ENCODE peak calls at places on chromosomes 4 and X, in five cellular contexts. W, K, L, Y and B are unnamed samples.

GRCh38 chr4:186347743-186348142 is 81.8 kb downstream of the F11 start:
- DNase-seq in Y (no peak), K (no peak), W (no peak), L (no peak), B (no peak)

GRCh38 chr4:148196168-148196567 is 246.0 kb downstream of the NR3C2 start:
- DNase-seq in L (no peak), K (no peak), W (no peak), Y (no peak), B (no peak)

GRCh38 chr4:40596522-40596921 is 33.1 kb downstream of the RBM47 start:
- DNase-seq in L (no peak), W (no peak), K (no peak), Y (no peak), B (no peak)

GRCh38 chr4:155692361-155692760 is 25.7 kb downstream of the GUCY1A1 start:
- DNase-seq in Y (no peak), K (no peak), W (no peak), L (no peak), B (no peak)

GRCh38 chr4:132169660-132170059 is 979.4 kb upstream of the PCDH10 start:
- DNase-seq in Y (no peak), K (no peak), L (no peak), W (no peak), B (no peak)

GRCh38 chrX:110944323-110944761 is 148.7 kb upstream of the CHRDL1 start:
- DNase-seq in L (no peak), K (no peak), Y (no peak), W (peak; percentile 27), B (no peak)

GRCh38 chrX:47198687-47199080 is 5.1 kb downstream of the UBA1 start:
- DNase-seq in Y (no peak), L (no peak), K (no peak), W (no peak), B (no peak)

GRCh38 chr4:8198206-8198905 is 734 bp upstream of the SH3TC1 start:
- DNase-seq in K (no peak), Y (no peak), L (peak; percentile 78), W (peak; percentile 62), B (peak; percentile 87)

GRCh38 chr4:55733874-55734437 is 85.6 kb upstream of the EXOC1L start:
- DNase-seq in W (peak; percentile 91), Y (peak; percentile 78), K (no peak), L (peak; percentile 93), B (peak; percentile 94)

GRCh38 chrX:13659057-13659456 is 6.1 kb downstream of the TCEANC start:
- DNase-seq in K (peak; percentile 7), W (no peak), L (peak; percentile 86), Y (no peak), B (peak; percentile 90)

GRCh38 chr4:184757810-184758209 is 23.9 kb upstream of the CENPU start:
- DNase-seq in W (no peak), K (no peak), Y (no peak), L (no peak), B (no peak)

GRCh38 chr4:74758521-74758920 is 35.8 kb downstream of the BTC start:
- DNase-seq in Y (no peak), W (no peak), L (no peak), K (no peak), B (no peak)

GRCh38 chr4:51842167-51842553 is 793 bp upstream of the DCUN1D4 start:
- DNase-seq in K (no peak), W (no peak), L (no peak), Y (no peak), B (no peak)

GRCh38 chr4:15990570-15991285 is 27.8 kb upstream of the FGFBP2 start:
- DNase-seq in L (no peak), W (no peak), Y (no peak), K (no peak), B (peak; percentile 9)

GRCh38 chr4:15986900-15987299 is 23.9 kb upstream of the FGFBP2 start:
- DNase-seq in K (no peak), L (no peak), W (no peak), Y (no peak), B (no peak)

GRCh38 chr4:15989431-15989830 is 26.5 kb upstream of the FGFBP2 start:
- DNase-seq in Y (no peak), L (no peak), K (no peak), W (no peak), B (no peak)

GRCh38 chr4:15982833-15983528 is 20.0 kb upstream of the FGFBP2 start:
- DNase-seq in L (peak; percentile 11), W (no peak), K (no peak), Y (no peak), B (peak; percentile 21)

DNA sequence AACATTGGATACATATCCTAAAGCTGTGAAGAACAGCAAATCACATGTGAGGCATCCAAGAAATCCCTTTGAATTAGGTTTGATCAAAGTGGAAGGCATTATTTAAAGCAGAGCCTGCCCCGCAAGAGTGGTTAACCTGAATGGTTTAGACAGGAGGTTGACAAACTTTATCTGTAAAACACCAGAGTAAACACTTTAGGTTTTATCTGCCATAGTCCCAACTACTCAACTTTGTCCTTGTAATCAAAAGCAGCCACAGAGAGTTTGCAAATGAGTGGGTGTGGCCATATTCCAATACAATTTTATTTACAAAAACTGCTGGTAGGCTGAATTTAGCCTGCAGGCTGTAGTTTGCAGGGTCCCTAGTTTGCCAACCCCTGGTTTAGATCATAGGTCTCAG is 25.2 kb upstream of the FGFBP2 start:
- DNase-seq in Y (no peak), K (no peak), L (no peak), W (no peak), B (no peak)
- H3K36me3 ChIP-seq in Y (no peaks in the 10 kb centered on the region), K (no peaks in the 10 kb centered on the region), L (no peaks in the 10 kb centered on the region), W (peaks cover 10% of the 10 kb centered on the region), B (no peaks in the 10 kb centered on the region)

DNA sequence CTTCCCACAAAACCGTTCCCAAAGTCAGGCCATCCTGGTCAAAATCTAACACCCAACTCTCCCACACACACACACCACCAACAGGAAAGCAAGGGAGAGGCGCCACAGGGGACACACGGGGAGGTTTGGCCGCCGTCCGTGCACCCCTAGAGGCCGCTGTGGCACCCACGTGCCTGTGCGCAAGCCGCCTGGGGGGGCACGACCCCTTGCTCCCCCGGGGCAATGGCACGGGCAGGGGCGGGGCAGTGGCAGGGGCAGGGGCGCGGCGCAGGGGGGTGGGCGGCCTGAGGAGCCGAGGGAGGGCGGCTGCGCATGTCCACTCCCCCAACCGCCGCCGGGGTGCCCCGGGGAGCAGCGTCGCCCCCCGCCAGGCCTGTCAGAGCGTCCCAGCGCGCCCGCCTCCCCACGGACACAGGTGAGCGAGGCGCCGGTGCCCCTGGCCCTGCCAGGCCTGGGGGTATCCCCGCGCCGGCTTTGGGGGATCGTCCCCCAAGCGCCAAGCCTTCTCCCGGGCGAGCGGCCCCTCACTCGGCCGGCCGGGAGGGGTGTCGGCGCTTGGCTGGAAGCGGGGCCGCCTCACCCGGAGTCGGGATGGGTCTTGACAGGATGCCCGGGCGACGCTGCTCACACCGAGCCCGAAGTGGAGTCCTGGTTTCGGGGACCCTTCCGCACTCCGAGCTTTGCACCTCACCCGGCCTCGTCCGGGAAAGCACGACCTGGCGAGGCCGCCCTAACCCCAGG is at the start of gene ERAS:
- DNase-seq in L (no peak), Y (no peak), K (no peak), W (no peak), B (no peak)
- H3K4me3 ChIP-seq in L (no peak within 1 kb of the TSS), Y (no peak within 1 kb of the TSS), K (no peak within 1 kb of the TSS), W (no peak within 1 kb of the TSS), B (no peak within 1 kb of the TSS)

GRCh38 chr4:163111588-163111987 is 55.1 kb downstream of the NAF1 start:
- DNase-seq in W (no peak), K (no peak), Y (no peak), L (no peak), B (peak; percentile 6)
- TF ChIP-seq CTCF in W (no peak), K (peak; percentile 51), Y (no peak), L (peak; percentile 21), B (peak; percentile 13)

GRCh38 chrX:124033821-124034220 is 72.3 kb downstream of the STAG2 start:
- DNase-seq in L (peak; percentile 39), K (no peak), Y (no peak), W (no peak), B (peak; percentile 22)

GRCh38 chrX:124035657-124036056 is 74.2 kb downstream of the STAG2 start:
- DNase-seq in Y (no peak), L (no peak), K (no peak), W (no peak), B (no peak)

GRCh38 chrX:124028177-124028576 is 66.7 kb downstream of the STAG2 start:
- DNase-seq in W (no peak), L (peak; percentile 16), Y (no peak), K (no peak), B (peak; percentile 61)

GRCh38 chrX:124026529-124026928 is 65.0 kb downstream of the STAG2 start:
- DNase-seq in L (no peak), K (no peak), Y (no peak), W (no peak), B (no peak)

DNA sequence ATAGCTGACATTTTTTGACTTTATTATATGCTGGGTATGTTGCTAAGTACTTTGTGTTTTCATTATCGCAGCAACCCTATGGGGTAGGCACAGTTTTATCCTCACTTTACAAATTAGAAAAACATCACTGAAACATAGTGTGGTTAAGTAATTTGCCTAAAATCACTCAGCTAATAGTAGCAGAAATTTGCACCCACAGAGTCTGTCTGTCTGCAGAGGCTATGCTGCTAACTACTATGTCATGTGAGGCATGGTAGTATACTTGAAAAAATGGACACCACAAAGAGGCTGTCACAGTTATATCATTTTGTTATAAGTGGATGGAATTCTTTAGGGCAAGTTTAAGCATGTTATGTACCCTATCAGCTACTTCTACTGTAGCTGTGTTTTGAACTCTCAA is 69.0 kb downstream of the STAG2 start:
- DNase-seq in Y (no peak), L (peak; percentile 34), W (no peak), K (no peak), B (peak; percentile 69)
- H3K36me3 ChIP-seq in Y (no peaks in the 10 kb centered on the region), L (peaks cover 2% of the 10 kb centered on the region), W (peaks cover 24% of the 10 kb centered on the region), K (peaks cover 59% of the 10 kb centered on the region), B (no peaks in the 10 kb centered on the region)

DNA sequence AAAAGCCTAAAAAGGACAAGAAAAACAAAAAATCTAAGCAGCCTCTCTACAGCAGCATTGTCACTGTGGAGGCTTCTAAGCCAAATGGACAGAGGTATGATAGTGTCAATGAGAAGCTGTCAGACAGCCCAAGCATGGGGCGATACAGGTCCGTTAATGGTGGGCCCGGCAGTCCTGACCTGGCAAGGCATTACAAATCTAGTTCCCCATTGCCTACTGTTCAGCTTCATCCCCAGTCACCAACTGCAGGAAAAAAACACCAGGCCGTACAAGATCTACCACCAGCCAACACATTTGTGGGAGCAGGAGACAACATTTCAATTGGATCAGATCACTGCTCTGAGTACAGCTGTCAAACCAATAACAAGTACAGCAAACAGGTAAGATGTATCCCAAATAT is 4.0 kb downstream of the PCDH7 start:
- DNase-seq in W (no peak), L (no peak), Y (no peak), K (no peak), B (no peak)
- H3K4me3 ChIP-seq in W (peak overlapping the region; percentile 68), L (peak overlapping the region; percentile 28), Y (no peak overlapping the region), K (no peak overlapping the region), B (peak overlapping the region; percentile 25)

GRCh38 chrX:120794525-120794975 is 81.1 kb downstream of the CT47B1 start:
- DNase-seq in Y (no peak), L (peak; percentile 37), W (no peak), K (no peak), B (peak; percentile 72)
- TF ChIP-seq CTCF in Y (no peak), L (no peak), W (no peak), K (no peak), B (no peak)